ENCODE peak calls at places on chromosomes 12 and 14, in nine cellular contexts. Z, G, N, P, T, F, Y, M and H are unnamed samples.

GRCh38 chr14:98345186-98345585 is 926.8 kb downstream of the BCL11B start:
- DNase-seq in Z (no peak), G (peak; percentile 34), N (no peak), P (no peak), T (no peak), F (no peak), Y (no peak), M (no peak), H (no peak)

GRCh38 chr12:75936525-75937450 is 94.8 kb downstream of the PHLDA1 start:
- DNase-seq in Z (no peak), G (no peak), N (no peak), P (no peak), T (no peak), F (no peak), Y (no peak), M (no peak), H (no peak)

GRCh38 chr14:22099942-22100763 is 426.5 kb upstream of the OR4E1 start:
- DNase-seq in Z (no peak), G (peak; percentile 90), N (peak; percentile 14), P (no peak), T (peak; percentile 59), F (no peak), Y (peak; percentile 36), M (peak; percentile 72), H (peak; percentile 58)

GRCh38 chr12:115802767-115803166 is 474.7 kb downstream of the MED13L start:
- DNase-seq in Z (no peak), G (no peak), N (no peak), P (no peak), T (no peak), F (no peak), Y (no peak), M (no peak), H (no peak)

GRCh38 chr14:81269100-81269978 is 48.6 kb upstream of the GTF2A1 start:
- DNase-seq in Z (peak; percentile 91), G (peak; percentile 74), N (no peak), P (peak; percentile 22), T (no peak), F (peak; percentile 59), Y (peak; percentile 68), M (peak; percentile 4), H (peak; percentile 16)

GRCh38 chr12:34603382-34604035 is 581.2 kb downstream of the ALG10 start:
- DNase-seq in Z (no peak), G (no peak), N (no peak), P (no peak), T (no peak), F (no peak), Y (no peak), M (no peak), H (no peak)

GRCh38 chr14:76786556-76786955 is 25.3 kb downstream of the VASH1 start:
- DNase-seq in Z (peak; percentile 91), G (no peak), N (no peak), P (no peak), T (no peak), F (no peak), Y (no peak), M (no peak), H (no peak)

GRCh38 chr14:52021971-52022600 is 32.7 kb downstream of the RTRAF start:
- DNase-seq in Z (no peak), G (no peak), N (no peak), P (no peak), T (no peak), F (no peak), Y (peak; percentile 44), M (no peak), H (no peak)

GRCh38 chr12:58026421-58026820 is 85.1 kb downstream of the ATP23 start:
- DNase-seq in Z (no peak), G (no peak), N (no peak), P (no peak), T (no peak), F (no peak), Y (no peak), M (no peak), H (no peak)

GRCh38 chr14:98177551-98177950 is 1094.4 kb downstream of the BCL11B start:
- DNase-seq in Z (no peak), G (no peak), N (no peak), P (no peak), T (no peak), F (no peak), Y (no peak), M (no peak), H (no peak)

GRCh38 chr14:85316701-85317100 is 213.2 kb upstream of the FLRT2 start:
- DNase-seq in Z (no peak), G (peak; percentile 8), N (no peak), P (no peak), T (no peak), F (no peak), Y (peak; percentile 15), M (no peak), H (no peak)

GRCh38 chr12:32558941-32559340 is 120.2 kb upstream of the DNM1L start:
- DNase-seq in Z (no peak), G (no peak), N (no peak), P (peak; percentile 71), T (no peak), F (no peak), Y (peak; percentile 67), M (no peak), H (no peak)

GRCh38 chr12:63362801-63363200 is 211.8 kb upstream of the AVPR1A start:
- DNase-seq in Z (no peak), G (peak; percentile 71), N (no peak), P (no peak), T (no peak), F (no peak), Y (no peak), M (no peak), H (peak; percentile 27)

GRCh38 chr12:129826273-129826672 is 77.6 kb downstream of the TMEM132D start:
- DNase-seq in Z (no peak), G (no peak), N (no peak), P (no peak), T (no peak), F (no peak), Y (no peak), M (no peak), H (no peak)

GRCh38 chr14:24289649-24290283 is 9.8 kb downstream of the DHRS1 start:
- DNase-seq in Z (no peak), G (no peak), N (no peak), P (no peak), T (no peak), F (no peak), Y (no peak), M (no peak), H (no peak)

GRCh38 chr14:95489163-95489887 is 27.1 kb downstream of the SYNE3 start:
- DNase-seq in Z (no peak), G (no peak), N (no peak), P (no peak), T (no peak), F (no peak), Y (no peak), M (no peak), H (no peak)

GRCh38 chr14:72781476-72782181 is 112.3 kb downstream of the DPF3 start:
- DNase-seq in Z (no peak), G (peak; percentile 63), N (no peak), P (peak; percentile 49), T (no peak), F (no peak), Y (peak; percentile 71), M (no peak), H (no peak)

GRCh38 chr14:49920935-49921334 is 28.1 kb downstream of the ARF6 start:
- DNase-seq in Z (no peak), G (no peak), N (no peak), P (no peak), T (no peak), F (no peak), Y (no peak), M (no peak), H (no peak)

GRCh38 chr14:100103261-100104005 is 38.2 kb downstream of the EVL start:
- DNase-seq in Z (peak; percentile 47), G (no peak), N (no peak), P (no peak), T (no peak), F (no peak), Y (peak; percentile 13), M (no peak), H (no peak)